ENCODE peak calls at places on chromosomes 5 and 9, in four cellular contexts. T is iris pigment epithelial cell, J is tibial nerve, K is anterior cingulate cortex. U is an unnamed sample.
A peak's percentile ranks its signal among the peaks of the same experiment; 100 is the strongest.

GRCh38 chr5:34756781-34757624 is 82.0 kb upstream of the TTC23L start:
- DNase-seq in K (no peak), J (no peak), T (peak; percentile 50), U (no peak)

GRCh38 chr5:66144799-66145390 is 795 bp downstream of the SREK1 start:
- DNase-seq in J (no peak), T (no peak), K (peak; percentile 81), U (no peak)

GRCh38 chr9:131482343-131483006 is 20.2 kb upstream of the POMT1 start:
- DNase-seq in J (no peak), T (no peak), K (no peak), U (no peak)

GRCh38 chr9:94802795-94803194 is 76.3 kb downstream of the AOPEP start:
- DNase-seq in K (no peak), J (no peak), T (peak; percentile 78), U (peak; percentile 47)

GRCh38 chr9:135978650-135979461 is 17.7 kb upstream of the UBAC1 start:
- DNase-seq in T (no peak), K (peak; percentile 48), J (no peak), U (no peak)

GRCh38 chr5:179267071-179267670 is 78.1 kb downstream of the ADAMTS2 start:
- DNase-seq in K (no peak), J (no peak), T (no peak), U (no peak)

GRCh38 chr5:156367602-156368001 is 40.6 kb downstream of the SGCD start:
- DNase-seq in K (no peak), T (peak; percentile 15), J (no peak), U (peak; percentile 97)

GRCh38 chr9:135034106-135034505 is 53.4 kb upstream of the OLFM1 start:
- DNase-seq in K (no peak), J (no peak), T (no peak), U (no peak)

GRCh38 chr9:22157271-22157670 is 148.2 kb upstream of the CDKN2B start:
- DNase-seq in T (peak; percentile 86), K (no peak), J (no peak), U (no peak)

GRCh38 chr9:71734953-71735352 is 33.4 kb downstream of the CEMIP2 start:
- DNase-seq in K (no peak), J (no peak), T (no peak), U (no peak)